ENCODE peak calls at places on chromosomes 13 and 19, in four cellular contexts. R is colonic mucosa; U is activated naive CD8-positive, alpha-beta T cell treated with anti-CD3 and anti-CD28 coated beads, Interleukin-2, amount 50 U/mL, for 24 hours; Y is WERI-Rb-1. C is an unnamed sample.

GRCh38 chr19:3975144-3975543 is 4.2 kb upstream of the DAPK3 start:
- DNase-seq in U (no peak), Y (no peak), R (no peak), C (no peak)

GRCh38 chr19:50649433-50650391 is at the start of gene C19orf81:
- DNase-seq in R (no peak), Y (peak), U (no peak), C (no peak)

GRCh38 chr19:38194061-38194701 is 29.8 kb downstream of the DPF1 start:
- DNase-seq in Y (no peak), R (no peak), U (no peak), C (no peak)

GRCh38 chr19:39941615-39942507 is 7.4 kb upstream of the FCGBP start:
- DNase-seq in U (peak), R (no peak), Y (no peak), C (peak)

GRCh38 chr19:35995655-35995993 is 636 bp downstream of the SDHAF1 start:
- DNase-seq in R (peak), U (peak), Y (peak), C (peak)

GRCh38 chr19:16463991-16464575 is 7.7 kb downstream of the EPS15L1 start:
- DNase-seq in R (no peak), Y (no peak), U (no peak), C (peak)

GRCh38 chr19:3194063-3194702 is 8.5 kb downstream of the NCLN start:
- DNase-seq in R (no peak), U (no peak), Y (no peak), C (no peak)

GRCh38 chr13:103067751-103068563 is 1.7 kb upstream of the SLC10A2 start:
- DNase-seq in R (peak), U (no peak), Y (no peak), C (no peak)

GRCh38 chr19:33795370-33796163 is 1.1 kb upstream of the KCTD15 start:
- DNase-seq in U (peak), Y (peak), R (peak), C (peak)

GRCh38 chr13:94343243-94343585 is 136.3 kb downstream of the DCT start:
- DNase-seq in Y (peak), U (no peak), R (no peak), C (peak)

GRCh38 chr19:19866599-19867248 is 1.0 kb downstream of the ZNF253 start:
- DNase-seq in U (peak), Y (peak), R (peak), C (peak)

GRCh38 chr19:19418548-19419260 is 13.2 kb downstream of the GATAD2A start:
- DNase-seq in Y (no peak), R (no peak), U (no peak), C (no peak)

GRCh38 chr13:110409581-110409992 is 102.5 kb downstream of the COL4A2 start:
- DNase-seq in Y (no peak), U (no peak), R (peak), C (peak)

GRCh38 chr19:36265064-36265463 is 50.2 kb downstream of the ZNF146 start:
- DNase-seq in R (no peak), U (no peak), Y (no peak), C (no peak)

GRCh38 chr13:54593504-54593903 is 1564.9 kb downstream of the OLFM4 start:
- DNase-seq in U (no peak), Y (no peak), R (no peak), C (no peak)

GRCh38 chr13:27403252-27403678 is 21.2 kb upstream of the GTF3A start:
- DNase-seq in Y (no peak), U (no peak), R (no peak), C (peak)

GRCh38 chr13:111153977-111154332 is 38.8 kb downstream of the ARHGEF7 start:
- DNase-seq in U (peak), Y (no peak), R (peak), C (peak)

GRCh38 chr19:45376045-45376724 is 5.8 kb upstream of the ERCC2 start:
- DNase-seq in U (no peak), R (no peak), Y (no peak), C (peak)

GRCh38 chr13:94263038-94263437 is 216.4 kb downstream of the DCT start:
- DNase-seq in U (no peak), R (no peak), Y (no peak), C (no peak)

GRCh38 chr13:27334774-27335490 is 64.3 kb downstream of the RASL11A start:
- DNase-seq in U (no peak), Y (peak), R (no peak), C (peak)

GRCh38 chr13:39538826-39539555 is 64.0 kb downstream of the LHFPL6 start:
- DNase-seq in R (no peak), Y (no peak), U (no peak), C (peak)

GRCh38 chr19:11018179-11018578 is 57.3 kb downstream of the SMARCA4 start:
- DNase-seq in Y (no peak), U (no peak), R (peak), C (peak)

C was measured in mesenchymal stem cell.